ENCODE peak calls at places on chromosomes 13 and 19, in eight cellular contexts. F, A, O, W, T, N, S and K are unnamed samples.

GRCh38 chr19:21758296-21758695 is 9.1 kb downstream of the ZNF100 start:
- DNase-seq in O (no peak), T (no peak), F (no peak), S (peak), A (no peak), N (no peak), W (no peak), K (no peak)

GRCh38 chr13:22262328-22262920 is 591.6 kb downstream of the FGF9 start:
- DNase-seq in T (no peak), W (no peak), S (no peak), O (no peak), F (no peak), N (no peak), A (no peak), K (no peak)

GRCh38 chr13:59301166-59301551 is 862.6 kb downstream of the DIAPH3 start:
- DNase-seq in W (no peak), F (no peak), T (no peak), S (no peak), N (no peak), O (no peak), A (no peak), K (no peak)

GRCh38 chr19:40813182-40813581 is 14.2 kb downstream of the EGLN2 start:
- DNase-seq in S (no peak), N (no peak), T (no peak), O (no peak), A (no peak), F (peak), W (no peak), K (no peak)

GRCh38 chr13:94305463-94305862 is 174.0 kb downstream of the DCT start:
- DNase-seq in W (no peak), A (no peak), O (no peak), S (no peak), T (no peak), N (no peak), F (no peak), K (no peak)

GRCh38 chr13:111526922-111527321 is 206.5 kb downstream of the TEX29 start:
- DNase-seq in T (no peak), S (no peak), N (no peak), W (no peak), O (no peak), A (no peak), F (no peak), K (no peak)

GRCh38 chr13:67619987-67620386 is 389.9 kb upstream of the PCDH9 start:
- DNase-seq in W (no peak), N (no peak), S (peak), T (no peak), O (no peak), A (no peak), F (no peak), K (no peak)

GRCh38 chr13:113350065-113350937 is 13.6 kb downstream of the GRTP1 start:
- DNase-seq in S (no peak), N (no peak), O (no peak), T (no peak), A (no peak), W (no peak), F (no peak), K (peak)

GRCh38 chr13:43244482-43244881 is 221.1 kb downstream of the DNAJC15 start:
- DNase-seq in T (no peak), A (no peak), S (peak), N (no peak), O (no peak), W (no peak), F (no peak), K (no peak)

GRCh38 chr19:33832633-33833032 is 36.0 kb downstream of the KCTD15 start:
- DNase-seq in T (no peak), F (no peak), N (no peak), W (no peak), O (no peak), A (no peak), S (no peak), K (no peak)

GRCh38 chr13:49098771-49099512 is 121.2 kb upstream of the MLNR start:
- DNase-seq in N (no peak), W (no peak), O (peak), T (no peak), A (no peak), S (peak), F (no peak), K (peak)

GRCh38 chr19:3544742-3545668 is 6.0 kb downstream of the TEKTIP1 start:
- DNase-seq in T (peak), O (peak), A (peak), S (peak), N (peak), W (peak), F (no peak), K (peak)

GRCh38 chr19:8397291-8397690 is 7.1 kb downstream of the RAB11B start:
- DNase-seq in N (no peak), F (no peak), O (no peak), W (no peak), A (no peak), T (no peak), S (no peak), K (no peak)

GRCh38 chr19:10774893-10775292 is 57.0 kb downstream of the DNM2 start:
- DNase-seq in S (no peak), A (no peak), F (no peak), N (no peak), W (no peak), O (no peak), T (no peak), K (no peak)

GRCh38 chr13:24624363-24624762 is 55.8 kb upstream of the ATP12A start:
- DNase-seq in O (no peak), W (no peak), F (no peak), A (no peak), S (no peak), N (no peak), T (no peak), K (no peak)

GRCh38 chr13:90302113-90302512 is 1045.4 kb upstream of the MIR17HG start:
- DNase-seq in S (no peak), N (no peak), W (no peak), T (no peak), O (no peak), A (no peak), F (no peak), K (no peak)

GRCh38 chr13:27379694-27380596 is 44.5 kb upstream of the GTF3A start:
- DNase-seq in F (peak), T (peak), O (peak), S (peak), W (peak), A (peak), N (peak), K (peak)